ENCODE peak calls at places on chromosomes 3 and 15, in ten cellular contexts. T is IMR-90, K is endothelial cell of umbilical vein, V is neural crest cell, J is AG04450, U is kidney epithelial cell, O is endothelial cell, S is B cell, E is fibroblast of lung, F is lower lobe of right lung. W is an unnamed sample.

GRCh38 chr15:73799466-73799865 is 46.3 kb upstream of the INSYN1 start:
- DNase-seq in T (peak; percentile 15), K (no peak), V (no peak), J (no peak), U (no peak), O (no peak), S (no peak), E (no peak), F (no peak), W (no peak)

GRCh38 chr15:77612958-77613601 is 19.6 kb downstream of the LINGO1 start:
- DNase-seq in T (no peak), K (no peak), V (no peak), J (no peak), U (no peak), O (no peak), S (no peak), E (no peak), F (no peak), W (no peak)

GRCh38 chr15:29888651-29889050 is 66.4 kb upstream of the TJP1 start:
- DNase-seq in T (peak; percentile 77), K (no peak), V (no peak), J (peak; percentile 44), U (peak; percentile 25), O (no peak), S (no peak), E (peak; percentile 80), F (no peak), W (no peak)

GRCh38 chr15:65998486-65998885 is 129.2 kb downstream of the RAB11A start:
- DNase-seq in T (no peak), K (no peak), V (no peak), J (no peak), U (no peak), O (no peak), S (no peak), E (no peak), F (no peak), W (no peak)

GRCh38 chr3:107978116-107979057 is 112.4 kb downstream of the CD47 start:
- DNase-seq in T (no peak), K (no peak), V (no peak), J (no peak), U (no peak), O (no peak), S (no peak), E (no peak), F (no peak), W (no peak)

GRCh38 chr3:116139607-116140006 is 305.7 kb downstream of the LSAMP start:
- DNase-seq in T (peak; percentile 26), K (no peak), V (no peak), J (no peak), U (no peak), O (no peak), S (no peak), E (no peak), F (no peak), W (no peak)

GRCh38 chr15:80404057-80404718 is at the start of gene ARNT2:
- DNase-seq in T (peak; percentile 25), K (no peak), V (peak; percentile 54), J (no peak), U (no peak), O (peak; percentile 26), S (peak; percentile 42), E (no peak), F (peak; percentile 49), W (peak; percentile 35)

GRCh38 chr3:111610189-111610588 is 15.0 kb upstream of the ZBED2 start:
- DNase-seq in T (no peak), K (no peak), V (no peak), J (no peak), U (no peak), O (no peak), S (no peak), E (no peak), F (no peak), W (no peak)

GRCh38 chr3:5021116-5021515 is 41.9 kb downstream of the BHLHE40 start:
- DNase-seq in T (no peak), K (no peak), V (no peak), J (no peak), U (no peak), O (no peak), S (no peak), E (no peak), F (no peak), W (no peak)

GRCh38 chr3:5023777-5024346 is 44.6 kb downstream of the BHLHE40 start:
- DNase-seq in T (no peak), K (no peak), V (no peak), J (no peak), U (no peak), O (no peak), S (no peak), E (no peak), F (no peak), W (no peak)

GRCh38 chr3:5022966-5023776 is 43.9 kb downstream of the BHLHE40 start:
- DNase-seq in T (peak; percentile 100), K (peak; percentile 94), V (no peak), J (peak; percentile 98), U (peak; percentile 99), O (no peak), S (no peak), E (peak; percentile 92), F (no peak), W (peak; percentile 89)

GRCh38 chr3:5021571-5022092 is 42.4 kb downstream of the BHLHE40 start:
- DNase-seq in T (peak; percentile 83), K (peak; percentile 62), V (no peak), J (no peak), U (peak; percentile 73), O (no peak), S (no peak), E (peak; percentile 35), F (no peak), W (no peak)

DNA sequence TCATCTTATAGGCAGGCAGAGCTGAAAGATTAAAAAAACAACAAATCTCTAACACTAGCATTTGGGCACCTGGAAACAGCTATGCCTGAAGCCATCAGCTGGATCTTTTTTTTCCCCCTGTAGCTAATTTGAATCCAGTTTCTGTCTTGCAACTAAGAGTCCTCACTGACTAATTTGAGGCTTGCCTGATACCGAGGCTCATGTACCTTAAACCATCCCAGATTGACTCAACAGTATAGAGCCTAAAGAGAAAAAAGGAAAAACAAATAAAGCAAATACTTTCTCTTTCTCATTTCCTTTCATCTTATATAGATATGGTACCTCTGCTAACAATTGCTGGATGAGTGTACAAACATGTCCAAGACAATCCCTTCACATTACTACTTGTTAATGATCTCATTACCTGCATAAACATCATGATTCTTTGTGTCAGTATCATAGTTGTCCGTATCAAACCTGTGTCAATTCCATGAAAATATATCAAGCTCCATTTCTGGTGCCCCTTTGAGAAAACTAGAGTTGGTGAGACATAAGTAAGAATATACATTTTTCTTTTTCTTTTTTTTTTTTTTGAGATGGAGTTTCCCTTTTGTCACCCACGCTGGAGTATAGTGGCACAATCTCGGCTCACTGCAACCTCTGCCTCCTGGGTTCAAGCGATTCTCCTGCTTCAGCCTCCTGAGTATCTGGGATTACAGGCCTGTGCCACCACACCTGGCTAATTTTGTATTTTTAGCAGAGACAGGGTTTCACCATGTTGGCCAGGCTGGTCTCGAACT is 43.1 kb downstream of the BHLHE40 start:
- DNase-seq in T (peak; percentile 74), K (peak; percentile 37), V (no peak), J (no peak), U (no peak), O (no peak), S (no peak), E (no peak), F (no peak), W (no peak)
- TF ChIP-seq CTCF in T (no peak), K (no peak), V (no peak), J (no peak), U (no peak), O (no peak), S (no peak), E (no peak), F (no peak), W (no peak)

GRCh38 chr15:94234300-94234699 is 2.9 kb downstream of the MCTP2 start:
- DNase-seq in T (no peak), K (no peak), V (no peak), J (no peak), U (no peak), O (no peak), S (no peak), E (peak; percentile 14), F (no peak), W (no peak)
- TF ChIP-seq CTCF in T (no peak), K (no peak), V (no peak), J (no peak), U (no peak), O (no peak), S (no peak), E (no peak), F (no peak), W (no peak)

GRCh38 chr3:42273351-42273750 is 7.4 kb upstream of the CCK start:
- DNase-seq in T (no peak), K (no peak), V (no peak), J (no peak), U (no peak), O (no peak), S (no peak), E (no peak), F (no peak), W (no peak)

GRCh38 chr3:42275217-42275616 is 9.2 kb upstream of the CCK start:
- DNase-seq in T (no peak), K (no peak), V (no peak), J (no peak), U (no peak), O (no peak), S (no peak), E (no peak), F (no peak), W (no peak)

GRCh38 chr3:42270561-42270960 is 4.6 kb upstream of the CCK start:
- DNase-seq in T (no peak), K (no peak), V (no peak), J (no peak), U (no peak), O (no peak), S (no peak), E (no peak), F (no peak), W (no peak)

GRCh38 chr3:42269647-42270046 is 3.7 kb upstream of the CCK start:
- DNase-seq in T (no peak), K (no peak), V (no peak), J (no peak), U (no peak), O (no peak), S (no peak), E (no peak), F (no peak), W (no peak)

GRCh38 chr3:42271786-42272185 is 5.8 kb upstream of the CCK start:
- DNase-seq in T (no peak), K (no peak), V (no peak), J (no peak), U (no peak), O (no peak), S (no peak), E (no peak), F (no peak), W (no peak)
- TF ChIP-seq CTCF in T (no peak), K (no peak), V (no peak), J (no peak), U (no peak), O (no peak), S (no peak), E (no peak), F (no peak), W (no peak)

DNA sequence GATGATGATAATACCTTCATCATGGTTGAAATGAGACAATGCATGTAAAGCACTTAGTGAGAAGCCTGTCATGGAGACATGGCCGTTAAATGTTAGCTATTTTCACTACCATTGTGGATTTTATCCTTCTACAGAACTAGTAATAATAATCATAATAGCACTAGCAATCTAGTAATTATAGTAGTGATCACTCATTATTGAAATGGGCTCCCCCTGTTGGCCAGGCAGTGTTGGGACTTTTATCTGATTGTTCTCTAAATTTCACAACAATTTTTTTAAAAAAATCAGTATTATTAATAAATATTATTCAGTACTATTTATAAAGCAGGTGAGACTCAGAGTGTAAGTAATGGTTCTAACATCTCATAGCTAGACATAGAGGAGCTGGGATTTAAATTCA is 396.3 kb downstream of the IL5RA start:
- DNase-seq in T (no peak), K (no peak), V (no peak), J (no peak), U (no peak), O (no peak), S (no peak), E (peak; percentile 5), F (no peak), W (peak; percentile 4)
- TF ChIP-seq CTCF in T (peak; percentile 38), K (no peak), V (peak; percentile 56), J (peak; percentile 16), U (peak; percentile 36), O (no peak), S (peak; percentile 19), E (peak; percentile 37), F (peak; percentile 40), W (no peak)

W was measured in Calu3.